ENCODE peak calls at places on chromosomes 3 and 15, in seven cellular contexts. One of them, this sample, is unnamed.

GRCh38 chr3:190038050-190038631 is 82.6 kb downstream of the P3H2 start:
- DNase-seq in Peyer's patch: peak; percentile 49
- DNase-seq in IMR-90: peak; percentile 88
- DNase-seq in ovary: no peak
- DNase-seq in A549: peak; percentile 78
- DNase-seq in NB4: peak; percentile 3
- DNase-seq in tibial nerve: no peak
- DNase-seq in this sample: no peak

GRCh38 chr3:150577854-150578253 is 25.3 kb upstream of the SELENOT start:
- DNase-seq in A549: peak; percentile 19
- DNase-seq in Peyer's patch: no peak
- DNase-seq in ovary: no peak
- DNase-seq in IMR-90: no peak
- DNase-seq in NB4: peak; percentile 6
- DNase-seq in tibial nerve: no peak
- DNase-seq in this sample: no peak

GRCh38 chr3:49165771-49166751 is at the start of gene CCDC71:
- DNase-seq in tibial nerve: peak; percentile 39
- DNase-seq in A549: peak; percentile 61
- DNase-seq in IMR-90: peak; percentile 51
- DNase-seq in Peyer's patch: peak; percentile 82
- DNase-seq in ovary: peak; percentile 70
- DNase-seq in NB4: peak; percentile 87
- DNase-seq in this sample: peak; percentile 82

GRCh38 chr3:87461036-87461435 is 184.7 kb upstream of the POU1F1 start:
- DNase-seq in IMR-90: no peak
- DNase-seq in NB4: no peak
- DNase-seq in A549: no peak
- DNase-seq in Peyer's patch: no peak
- DNase-seq in ovary: no peak
- DNase-seq in tibial nerve: no peak
- DNase-seq in this sample: no peak

GRCh38 chr3:126944089-126944965 is 38.6 kb upstream of the PLXNA1 start:
- DNase-seq in tibial nerve: no peak
- DNase-seq in NB4: no peak
- DNase-seq in A549: no peak
- DNase-seq in ovary: no peak
- DNase-seq in IMR-90: no peak
- DNase-seq in Peyer's patch: peak; percentile 30
- DNase-seq in this sample: no peak

GRCh38 chr3:124780356-124780755 is 50.1 kb downstream of the UMPS start:
- DNase-seq in A549: no peak
- DNase-seq in Peyer's patch: no peak
- DNase-seq in tibial nerve: peak; percentile 73
- DNase-seq in IMR-90: peak; percentile 68
- DNase-seq in ovary: peak; percentile 61
- DNase-seq in NB4: no peak
- DNase-seq in this sample: peak; percentile 87

GRCh38 chr3:196093271-196094111 is 11.6 kb upstream of the TFRC start:
- DNase-seq in ovary: no peak
- DNase-seq in Peyer's patch: no peak
- DNase-seq in A549: no peak
- DNase-seq in IMR-90: peak; percentile 28
- DNase-seq in tibial nerve: peak; percentile 42
- DNase-seq in NB4: peak; percentile 83
- DNase-seq in this sample: no peak

GRCh38 chr3:48058089-48058488 is 41.9 kb upstream of the MAP4 start:
- DNase-seq in NB4: no peak
- DNase-seq in tibial nerve: no peak
- DNase-seq in Peyer's patch: no peak
- DNase-seq in IMR-90: no peak
- DNase-seq in ovary: no peak
- DNase-seq in A549: no peak
- DNase-seq in this sample: no peak

GRCh38 chr15:34795267-34796081 is at the start of gene ACTC1:
- DNase-seq in Peyer's patch: no peak
- DNase-seq in NB4: no peak
- DNase-seq in IMR-90: peak; percentile 52
- DNase-seq in tibial nerve: no peak
- DNase-seq in A549: peak; percentile 21
- DNase-seq in ovary: no peak
- DNase-seq in this sample: peak; percentile 94

GRCh38 chr15:87144775-87145174 is 1065.1 kb downstream of the AGBL1 start:
- DNase-seq in NB4: no peak
- DNase-seq in Peyer's patch: no peak
- DNase-seq in A549: no peak
- DNase-seq in tibial nerve: no peak
- DNase-seq in ovary: no peak
- DNase-seq in IMR-90: peak; percentile 36
- DNase-seq in this sample: no peak

GRCh38 chr3:131730581-131730980 is 227.8 kb upstream of the MRPL3 start:
- DNase-seq in IMR-90: no peak
- DNase-seq in tibial nerve: no peak
- DNase-seq in A549: no peak
- DNase-seq in NB4: no peak
- DNase-seq in ovary: no peak
- DNase-seq in Peyer's patch: no peak
- DNase-seq in this sample: no peak

GRCh38 chr3:107525101-107525953 is 2.6 kb downstream of the BBX start:
- DNase-seq in A549: peak; percentile 6
- DNase-seq in IMR-90: no peak
- DNase-seq in Peyer's patch: peak; percentile 66
- DNase-seq in tibial nerve: peak; percentile 30
- DNase-seq in NB4: peak; percentile 51
- DNase-seq in ovary: peak; percentile 46
- DNase-seq in this sample: peak; percentile 79

GRCh38 chr3:168341192-168341816 is 245.6 kb upstream of the GOLIM4 start:
- DNase-seq in A549: no peak
- DNase-seq in tibial nerve: no peak
- DNase-seq in Peyer's patch: no peak
- DNase-seq in ovary: no peak
- DNase-seq in NB4: no peak
- DNase-seq in IMR-90: peak; percentile 91
- DNase-seq in this sample: no peak
- TF ChIP-seq POLR2A in A549: no peak
- TF ChIP-seq POLR2A in tibial nerve: no peak
- TF ChIP-seq POLR2A in Peyer's patch: no peak
- TF ChIP-seq POLR2A in ovary: no peak
- TF ChIP-seq POLR2A in NB4: no peak
- TF ChIP-seq POLR2A in IMR-90: no peak
- TF ChIP-seq POLR2A in this sample: no peak

DNA sequence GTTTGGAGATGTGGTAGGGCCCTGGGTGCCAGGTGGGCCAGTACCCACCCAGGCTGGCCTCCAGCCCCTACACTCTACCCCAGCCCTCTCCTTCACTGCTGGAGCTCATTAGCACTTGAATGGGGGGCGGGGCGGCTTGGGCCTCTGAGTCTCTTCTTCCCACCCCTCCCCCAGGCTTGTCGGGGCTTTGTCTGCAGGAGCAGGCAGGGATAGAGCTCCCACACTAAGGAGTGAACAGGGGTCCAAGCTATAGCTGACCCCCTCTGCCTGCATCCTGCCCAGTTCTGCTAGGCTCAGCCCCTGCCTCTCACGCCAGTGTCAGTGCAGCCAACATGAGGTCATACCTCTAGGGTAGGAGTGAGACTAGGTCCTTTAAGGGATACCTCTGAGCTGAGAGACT is 5.2 kb downstream of the GNAI2 start:
- DNase-seq in IMR-90: no peak
- DNase-seq in A549: no peak
- DNase-seq in tibial nerve: no peak
- DNase-seq in ovary: no peak
- DNase-seq in Peyer's patch: no peak
- DNase-seq in NB4: no peak
- DNase-seq in this sample: no peak
- TF ChIP-seq POLR2A in IMR-90: no peak
- TF ChIP-seq POLR2A in A549: no peak
- TF ChIP-seq POLR2A in tibial nerve: no peak
- TF ChIP-seq POLR2A in ovary: no peak
- TF ChIP-seq POLR2A in Peyer's patch: no peak
- TF ChIP-seq POLR2A in NB4: no peak
- TF ChIP-seq POLR2A in this sample: no peak

DNA sequence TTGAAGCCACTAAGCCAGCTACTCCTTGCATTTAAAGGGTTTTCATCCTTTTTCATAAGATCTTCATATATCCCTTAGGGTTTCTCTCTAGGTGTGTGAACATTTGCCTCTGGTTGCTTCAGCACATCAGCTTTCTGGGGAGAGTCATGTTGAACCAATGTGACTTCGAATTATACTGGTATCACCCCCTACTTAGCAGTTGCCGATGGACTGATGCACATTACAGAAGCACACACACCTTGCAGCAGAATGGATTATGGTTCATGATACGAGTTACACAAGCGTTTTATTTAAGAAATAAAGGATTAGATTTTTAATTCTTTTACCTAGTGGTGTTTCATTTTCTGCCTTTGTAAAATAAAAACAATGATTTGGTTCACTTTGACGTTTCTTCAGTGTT is 39.6 kb downstream of the FBXO22 start:
- DNase-seq in NB4: no peak
- DNase-seq in A549: no peak
- DNase-seq in tibial nerve: no peak
- DNase-seq in IMR-90: no peak
- DNase-seq in Peyer's patch: no peak
- DNase-seq in ovary: no peak
- DNase-seq in this sample: no peak
- TF ChIP-seq POLR2A in NB4: no peak
- TF ChIP-seq POLR2A in A549: no peak
- TF ChIP-seq POLR2A in tibial nerve: no peak
- TF ChIP-seq POLR2A in IMR-90: no peak
- TF ChIP-seq POLR2A in Peyer's patch: no peak
- TF ChIP-seq POLR2A in ovary: no peak
- TF ChIP-seq POLR2A in this sample: no peak

GRCh38 chr3:148991219-148992026 is at the start of gene GYG1:
- DNase-seq in A549: peak; percentile 81
- DNase-seq in NB4: peak; percentile 89
- DNase-seq in IMR-90: peak; percentile 80
- DNase-seq in ovary: peak; percentile 81
- DNase-seq in tibial nerve: peak; percentile 52
- DNase-seq in Peyer's patch: peak; percentile 89
- DNase-seq in this sample: peak; percentile 92
- TF ChIP-seq POLR2A in A549: peak; percentile 93
- TF ChIP-seq POLR2A in NB4: peak; percentile 70
- TF ChIP-seq POLR2A in IMR-90: peak; percentile 89
- TF ChIP-seq POLR2A in ovary: peak; percentile 85
- TF ChIP-seq POLR2A in tibial nerve: peak; percentile 84
- TF ChIP-seq POLR2A in Peyer's patch: peak; percentile 75
- TF ChIP-seq POLR2A in this sample: no peak

GRCh38 chr3:139302801-139303113 is 41.1 kb upstream of the MRPS22 start:
- DNase-seq in ovary: no peak
- DNase-seq in tibial nerve: no peak
- DNase-seq in A549: no peak
- DNase-seq in NB4: no peak
- DNase-seq in Peyer's patch: no peak
- DNase-seq in IMR-90: no peak
- DNase-seq in this sample: no peak

GRCh38 chr3:139302084-139302800 is 41.6 kb upstream of the MRPS22 start:
- DNase-seq in Peyer's patch: no peak
- DNase-seq in IMR-90: peak; percentile 99
- DNase-seq in A549: peak; percentile 77
- DNase-seq in ovary: peak; percentile 49
- DNase-seq in NB4: peak; percentile 61
- DNase-seq in tibial nerve: no peak
- DNase-seq in this sample: peak; percentile 79

GRCh38 chr3:139304383-139304782 is 39.4 kb upstream of the MRPS22 start:
- DNase-seq in IMR-90: no peak
- DNase-seq in A549: no peak
- DNase-seq in tibial nerve: no peak
- DNase-seq in Peyer's patch: no peak
- DNase-seq in NB4: peak; percentile 15
- DNase-seq in ovary: no peak
- DNase-seq in this sample: no peak

GRCh38 chr3:139301654-139302053 is 42.2 kb upstream of the MRPS22 start:
- DNase-seq in ovary: no peak
- DNase-seq in NB4: no peak
- DNase-seq in tibial nerve: no peak
- DNase-seq in IMR-90: no peak
- DNase-seq in A549: no peak
- DNase-seq in Peyer's patch: no peak
- DNase-seq in this sample: no peak

DNA sequence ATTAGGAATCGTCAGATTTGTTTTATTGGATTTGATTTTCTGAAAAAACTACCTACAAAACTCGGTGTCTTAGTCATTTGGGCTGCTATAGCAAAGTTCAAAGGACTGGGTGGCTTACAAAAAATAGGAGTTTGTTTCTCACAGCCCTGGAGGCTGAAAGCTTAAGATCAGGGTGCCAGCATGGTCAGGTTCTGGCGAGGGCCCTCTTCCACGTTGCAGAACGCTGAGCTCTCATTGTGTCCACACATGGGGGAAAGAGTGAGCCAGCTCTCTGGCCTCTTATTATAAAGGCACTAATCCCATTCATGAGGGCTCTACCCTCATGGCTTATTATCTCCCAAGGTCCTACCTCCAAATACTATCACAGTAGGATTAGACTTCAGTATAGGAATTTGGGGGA is 40.6 kb upstream of the MRPS22 start:
- DNase-seq in Peyer's patch: no peak
- DNase-seq in tibial nerve: no peak
- DNase-seq in A549: no peak
- DNase-seq in IMR-90: no peak
- DNase-seq in NB4: no peak
- DNase-seq in ovary: no peak
- DNase-seq in this sample: no peak
- TF ChIP-seq POLR2A in Peyer's patch: no peak
- TF ChIP-seq POLR2A in tibial nerve: no peak
- TF ChIP-seq POLR2A in A549: no peak
- TF ChIP-seq POLR2A in IMR-90: no peak
- TF ChIP-seq POLR2A in NB4: no peak
- TF ChIP-seq POLR2A in ovary: no peak
- TF ChIP-seq POLR2A in this sample: no peak

This sample was measured in heart left ventricle.